ENCODE peak calls at places on chromosomes 5 and 9, in ten cellular contexts. L, R, M, Q, C, O, U, T, H and A are unnamed samples.

GRCh38 chr5:83583859-83584258 is 112.3 kb downstream of the VCAN start:
- DNase-seq in M (no peak), Q (peak), C (no peak), U (no peak), T (no peak), O (peak), H (no peak), L (no peak), R (no peak), A (peak)

GRCh38 chr5:139038618-139039305 is 159.4 kb downstream of the SIL1 start:
- DNase-seq in R (no peak), L (no peak), C (no peak), Q (no peak), M (no peak), H (no peak), O (no peak), T (no peak), U (no peak), A (no peak)

GRCh38 chr9:127130661-127131538 is 8.5 kb upstream of the ANGPTL2 start:
- DNase-seq in L (peak), H (peak), O (peak), R (peak), M (peak), C (peak), T (no peak), Q (peak), U (peak), A (peak)

GRCh38 chr5:35876922-35877321 is 20.2 kb downstream of the IL7R start:
- DNase-seq in L (no peak), O (no peak), U (no peak), H (no peak), C (no peak), T (no peak), M (no peak), Q (peak), R (no peak), A (peak)

GRCh38 chr5:51500-51823 is 40.5 kb upstream of the PLEKHG4B start:
- DNase-seq in M (no peak), L (no peak), H (no peak), R (no peak), C (no peak), T (peak), Q (no peak), O (no peak), U (no peak), A (no peak)

GRCh38 chr5:19125956-19126713 is 861.9 kb downstream of the CDH18 start:
- DNase-seq in U (no peak), T (no peak), Q (no peak), C (no peak), R (no peak), M (no peak), O (no peak), H (no peak), L (no peak), A (no peak)

GRCh38 chr5:150263801-150264621 is 25.6 kb downstream of the CAMK2A start:
- DNase-seq in C (peak), O (peak), M (peak), T (peak), L (no peak), H (no peak), Q (peak), R (no peak), U (peak), A (peak)

GRCh38 chr5:125012727-125013451 is 266.4 kb upstream of the ZNF608 start:
- DNase-seq in M (no peak), U (no peak), R (no peak), C (no peak), T (no peak), L (no peak), O (no peak), H (no peak), Q (no peak), A (no peak)

GRCh38 chr5:180090769-180091546 is 19.4 kb upstream of the RNF130 start:
- DNase-seq in U (no peak), T (no peak), Q (peak), R (no peak), O (peak), C (no peak), L (no peak), H (no peak), M (no peak), A (peak)

GRCh38 chr9:14661421-14662059 is 31.7 kb downstream of the ZDHHC21 start:
- DNase-seq in R (no peak), T (no peak), L (no peak), M (peak), O (peak), H (no peak), C (peak), Q (peak), U (no peak), A (peak)

GRCh38 chr5:173974688-173975239 is 14.2 kb upstream of the C5orf47 start:
- DNase-seq in T (no peak), O (no peak), M (no peak), H (no peak), U (no peak), L (no peak), Q (no peak), R (no peak), C (no peak), A (no peak)

GRCh38 chr9:65432051-65432450 is 147.0 kb upstream of the FOXD4L5 start:
- DNase-seq in U (no peak), L (no peak), Q (no peak), T (no peak), M (no peak), R (no peak), C (no peak), O (no peak), H (no peak), A (no peak)

GRCh38 chr9:135612437-135612836 is 26.9 kb downstream of the GLT6D1 start:
- DNase-seq in C (peak), Q (no peak), H (no peak), R (no peak), T (no peak), O (no peak), U (no peak), M (no peak), L (no peak), A (no peak)

GRCh38 chr5:120706877-120707276 is 242.8 kb downstream of the PRR16 start:
- DNase-seq in H (no peak), M (no peak), C (no peak), U (no peak), T (no peak), O (no peak), R (no peak), L (no peak), Q (no peak), A (no peak)

GRCh38 chr5:120703923-120704445 is 239.9 kb downstream of the PRR16 start:
- DNase-seq in T (no peak), C (no peak), U (no peak), H (no peak), L (no peak), O (no peak), Q (no peak), M (no peak), R (no peak), A (no peak)
- H3K4me3 ChIP-seq in T (no peak), C (no peak), U (no peak), H (no peak), L (no peak), O (no peak), Q (no peak), M (no peak), R (no peak), A (no peak)

GRCh38 chr5:149080294-149080693 is 17.4 kb upstream of the SH3TC2 start:
- DNase-seq in Q (no peak), O (no peak), T (no peak), L (no peak), M (no peak), H (no peak), R (no peak), C (no peak), U (no peak), A (no peak)

GRCh38 chr5:149083846-149084245 is 21.0 kb upstream of the SH3TC2 start:
- DNase-seq in M (no peak), T (no peak), O (no peak), U (no peak), C (no peak), H (no peak), Q (no peak), L (no peak), R (no peak), A (no peak)

GRCh38 chr5:149082271-149082670 is 19.4 kb upstream of the SH3TC2 start:
- DNase-seq in C (no peak), H (no peak), L (no peak), T (no peak), Q (no peak), O (no peak), M (no peak), U (no peak), R (no peak), A (no peak)

DNA sequence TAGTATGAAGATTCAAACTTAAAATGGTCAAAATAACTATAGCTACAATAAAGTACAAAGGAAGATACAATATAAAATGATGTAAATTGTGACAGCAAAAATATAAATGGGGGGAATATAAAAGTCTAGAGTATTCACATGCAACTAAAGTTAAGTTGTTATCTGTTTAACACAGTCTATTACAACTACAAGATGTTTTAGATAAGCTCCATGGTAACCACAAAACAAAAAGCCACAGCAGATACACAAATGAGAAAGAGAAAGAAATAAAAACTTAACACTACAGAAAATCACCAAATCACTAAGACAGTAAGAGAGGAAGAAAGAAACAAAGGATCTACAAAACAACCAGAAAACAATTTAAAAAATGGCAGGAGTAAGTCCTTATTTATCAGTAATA is 17.0 kb upstream of the SH3TC2 start:
- DNase-seq in L (no peak), U (no peak), O (no peak), R (no peak), C (no peak), H (no peak), M (no peak), T (no peak), Q (no peak), A (no peak)
- H3K4me3 ChIP-seq in L (no peak), U (no peak), O (no peak), R (no peak), C (no peak), H (no peak), M (no peak), T (no peak), Q (no peak), A (no peak)

GRCh38 chr9:137236936-137237421 is 4.1 kb upstream of the TUBB4B start:
- DNase-seq in O (no peak), Q (no peak), L (no peak), H (no peak), U (no peak), R (no peak), C (no peak), M (no peak), T (no peak), A (no peak)
- H3K4me3 ChIP-seq in O (no peak), Q (no peak), L (no peak), H (no peak), U (no peak), R (peak), C (no peak), M (no peak), T (no peak), A (no peak)

DNA sequence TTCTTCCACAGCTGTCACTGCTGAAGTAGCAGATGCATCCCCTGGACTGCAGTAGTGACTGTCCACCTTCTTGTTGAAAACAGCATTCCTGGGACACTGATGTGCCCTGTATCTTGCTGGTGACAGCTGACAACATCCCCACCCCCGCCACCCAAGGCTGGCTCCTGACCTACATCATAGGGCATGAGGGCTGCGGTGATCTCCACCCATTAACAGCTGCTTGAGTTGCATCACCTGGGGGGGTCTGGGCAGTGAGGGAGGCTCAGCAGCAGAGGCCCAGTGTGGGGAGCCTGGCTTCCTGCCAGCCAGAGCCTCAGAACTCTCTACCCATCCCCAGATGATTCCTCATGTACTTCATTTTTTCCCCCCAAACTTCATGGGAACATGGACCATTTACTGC is 4.1 kb downstream of the PRUNE2 start:
- DNase-seq in M (no peak), U (no peak), O (no peak), T (no peak), Q (no peak), L (no peak), C (no peak), R (no peak), H (no peak), A (no peak)
- H3K4me3 ChIP-seq in M (no peak), U (no peak), O (no peak), T (no peak), Q (no peak), L (peak), C (no peak), R (peak), H (no peak), A (no peak)

DNA sequence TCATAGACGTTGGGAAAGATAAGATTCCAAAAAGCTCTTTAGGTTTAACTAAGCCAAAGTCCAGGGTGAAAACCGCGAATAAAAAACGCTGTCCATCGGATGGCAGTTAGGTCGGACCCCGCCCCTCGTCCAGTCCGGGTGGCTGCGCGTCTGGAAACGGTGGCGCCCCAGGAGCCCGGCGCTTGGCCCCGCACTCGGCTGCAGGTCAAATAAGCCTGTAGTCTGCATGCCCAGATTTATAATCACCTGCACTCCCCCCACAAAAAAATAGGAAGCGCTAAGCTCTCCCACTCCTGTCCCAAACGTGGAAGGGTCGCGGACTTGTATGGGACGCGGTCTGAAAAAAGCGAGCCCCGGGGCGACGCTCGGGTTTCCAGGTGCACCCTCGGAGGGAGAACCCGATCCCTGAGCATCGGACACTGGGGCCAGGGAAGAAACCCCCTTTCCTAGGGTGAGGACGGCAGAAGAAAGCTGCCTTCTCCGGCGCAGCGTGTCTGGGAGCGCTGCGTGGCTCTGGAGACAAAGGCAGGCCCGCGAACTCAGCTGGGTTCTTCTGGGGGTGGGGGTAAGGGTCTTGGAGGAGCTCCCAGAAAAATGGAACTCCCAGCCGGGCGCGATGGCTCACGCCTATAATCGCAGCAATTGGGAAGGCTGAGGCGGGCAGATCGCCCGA is 923 bp upstream of the ZBTB5 start:
- DNase-seq in O (peak), C (peak), R (peak), T (peak), L (peak), Q (peak), H (peak), U (no peak), M (peak), A (peak)
- H3K4me3 ChIP-seq in O (peak), C (peak), R (peak), T (peak), L (peak), Q (peak), H (peak), U (peak), M (peak), A (peak)

GRCh38 chr5:168291281-168291960 is at the start of gene WWC1:
- DNase-seq in T (peak), C (peak), R (no peak), U (no peak), Q (peak), H (peak), O (peak), L (no peak), M (no peak), A (no peak)

GRCh38 chr5:168287362-168287761 is 4.1 kb upstream of the WWC1 start:
- DNase-seq in L (no peak), H (no peak), M (no peak), C (no peak), T (no peak), R (no peak), U (no peak), Q (no peak), O (no peak), A (no peak)

GRCh38 chr5:168290902-168291280 is 554 bp upstream of the WWC1 start:
- DNase-seq in R (no peak), Q (no peak), O (no peak), C (no peak), H (no peak), M (no peak), L (no peak), U (no peak), T (no peak), A (no peak)

GRCh38 chr5:168286386-168286785 is 5.1 kb upstream of the WWC1 start:
- DNase-seq in R (no peak), O (no peak), Q (no peak), L (no peak), C (no peak), T (no peak), U (no peak), M (no peak), H (no peak), A (no peak)

GRCh38 chr5:168288349-168289245 is 2.8 kb upstream of the WWC1 start:
- DNase-seq in C (no peak), M (no peak), Q (no peak), H (no peak), L (no peak), R (no peak), O (no peak), T (peak), U (peak), A (no peak)
- H3K4me3 ChIP-seq in C (no peak), M (no peak), Q (no peak), H (no peak), L (no peak), R (no peak), O (no peak), T (peak), U (peak), A (no peak)

GRCh38 chr5:175443514-175444059 is 395 bp downstream of the DRD1 start:
- DNase-seq in L (no peak), O (no peak), M (no peak), C (peak), R (no peak), H (no peak), Q (no peak), T (no peak), U (no peak), A (no peak)

GRCh38 chr5:175448276-175448675 is 4.3 kb upstream of the DRD1 start:
- DNase-seq in U (no peak), L (no peak), O (no peak), C (no peak), Q (no peak), H (no peak), R (no peak), T (no peak), M (no peak), A (no peak)

GRCh38 chr5:175447571-175447970 is 3.6 kb upstream of the DRD1 start:
- DNase-seq in O (no peak), Q (no peak), L (no peak), C (no peak), R (no peak), U (no peak), H (no peak), M (no peak), T (no peak), A (no peak)

GRCh38 chr5:175444905-175445456 is 999 bp upstream of the DRD1 start:
- DNase-seq in U (no peak), L (no peak), M (no peak), R (no peak), Q (no peak), O (no peak), H (no peak), C (peak), T (no peak), A (no peak)

GRCh38 chr5:175444060-175444904 is at the start of gene DRD1:
- DNase-seq in L (no peak), R (no peak), O (peak), Q (peak), C (peak), M (no peak), T (peak), H (peak), U (no peak), A (peak)
- H3K4me3 ChIP-seq in L (peak), R (peak), O (peak), Q (no peak), C (peak), M (peak), T (peak), H (peak), U (peak), A (no peak)

DNA sequence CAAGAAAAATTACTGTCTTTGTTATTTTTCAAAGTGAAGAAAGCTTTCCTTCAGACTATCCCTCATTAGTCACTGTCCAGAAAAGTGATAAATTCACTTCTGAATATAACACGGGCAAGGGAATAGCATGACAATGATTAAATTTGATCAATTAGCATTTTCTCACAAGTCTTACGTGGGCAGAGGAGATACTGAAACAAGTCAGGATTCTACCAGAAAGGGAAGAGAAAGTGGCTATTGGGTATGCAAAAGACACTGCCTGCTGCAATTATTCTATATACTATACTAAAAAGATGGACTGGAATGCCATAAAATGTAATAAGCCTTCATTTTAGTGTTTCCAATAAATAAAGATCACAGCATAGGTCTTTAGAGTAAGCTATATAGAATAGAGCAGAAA is 7.4 kb downstream of the COX7C start:
- DNase-seq in U (no peak), L (no peak), Q (no peak), H (no peak), M (no peak), R (no peak), O (no peak), C (no peak), T (no peak), A (no peak)
- H3K4me3 ChIP-seq in U (no peak), L (no peak), Q (no peak), H (no peak), M (no peak), R (no peak), O (no peak), C (no peak), T (no peak), A (no peak)

GRCh38 chr5:159061186-159061796 is 38.4 kb downstream of the EBF1 start:
- DNase-seq in O (peak), Q (peak), U (no peak), T (no peak), M (no peak), R (no peak), L (peak), H (no peak), C (peak), A (peak)
- H3K4me3 ChIP-seq in O (no peak), Q (peak), U (no peak), T (no peak), M (peak), R (peak), L (peak), H (peak), C (peak), A (peak)

GRCh38 chr5:163508753-163509152 is 3.3 kb downstream of the MAT2B start:
- DNase-seq in L (no peak), O (no peak), R (no peak), H (no peak), C (no peak), Q (no peak), U (no peak), M (no peak), T (no peak), A (no peak)
- H3K4me3 ChIP-seq in L (no peak), O (no peak), R (peak), H (peak), C (peak), Q (peak), U (no peak), M (peak), T (peak), A (peak)